ENCODE peak calls at places on chromosomes 5 and 9, in seven cellular contexts. K, H, Q, F, P, R and Y are unnamed samples.

GRCh38 chr9:76687861-76688374 is 76.3 kb upstream of the PCA3 start:
- DNase-seq in K (no peak), H (peak; percentile 73), Q (no peak), F (peak; percentile 69), P (no peak), R (no peak), Y (peak; percentile 91)

GRCh38 chr5:81142108-81142507 is 91.0 kb upstream of the CKMT2 start:
- DNase-seq in K (no peak), H (no peak), Q (no peak), F (no peak), P (no peak), R (no peak), Y (no peak)

GRCh38 chr5:71701409-71701808 is 17.7 kb upstream of the CARTPT start:
- DNase-seq in K (no peak), H (no peak), Q (no peak), F (no peak), P (no peak), R (no peak), Y (no peak)

GRCh38 chr9:93224591-93224990 is 40.7 kb downstream of the WNK2 start:
- DNase-seq in K (no peak), H (peak; percentile 99), Q (peak; percentile 49), F (no peak), P (no peak), R (no peak), Y (no peak)

GRCh38 chr5:135629164-135629563 is 50.4 kb upstream of the CXCL14 start:
- DNase-seq in K (no peak), H (no peak), Q (peak; percentile 41), F (no peak), P (no peak), R (no peak), Y (no peak)

GRCh38 chr5:140362875-140363630 is 3.1 kb downstream of the SLC4A9 start:
- DNase-seq in K (peak; percentile 68), H (peak; percentile 79), Q (peak; percentile 93), F (peak; percentile 46), P (no peak), R (peak; percentile 88), Y (peak; percentile 61)

GRCh38 chr9:93036887-93037475 is 21.5 kb upstream of the SUSD3 start:
- DNase-seq in K (no peak), H (no peak), Q (no peak), F (no peak), P (no peak), R (peak; percentile 33), Y (no peak)

GRCh38 chr9:21481470-21482057 is 549 bp downstream of the IFNE start:
- DNase-seq in K (no peak), H (no peak), Q (no peak), F (no peak), P (no peak), R (no peak), Y (peak; percentile 20)

GRCh38 chr5:6637022-6637421 is 3.8 kb downstream of the SRD5A1 start:
- DNase-seq in K (no peak), H (no peak), Q (no peak), F (no peak), P (no peak), R (no peak), Y (no peak)

GRCh38 chr9:138043061-138043410 is 165.5 kb downstream of the CACNA1B start:
- DNase-seq in K (no peak), H (no peak), Q (no peak), F (no peak), P (no peak), R (no peak), Y (no peak)

GRCh38 chr9:133125706-133126696 is 5.0 kb upstream of the RALGDS start:
- DNase-seq in K (no peak), H (no peak), Q (no peak), F (peak; percentile 60), P (no peak), R (no peak), Y (peak; percentile 92)

GRCh38 chr5:181190711-181191525 is 14.1 kb downstream of the TRIM7 start:
- DNase-seq in K (no peak), H (no peak), Q (no peak), F (no peak), P (no peak), R (peak; percentile 80), Y (no peak)

GRCh38 chr5:80070338-80071056 is 35.3 kb downstream of the THBS4 start:
- DNase-seq in K (no peak), H (no peak), Q (no peak), F (peak; percentile 41), P (no peak), R (no peak), Y (no peak)

GRCh38 chr5:80069251-80069650 is 34.1 kb downstream of the THBS4 start:
- DNase-seq in K (no peak), H (no peak), Q (no peak), F (no peak), P (no peak), R (no peak), Y (no peak)

GRCh38 chr5:80068775-80069174 is 33.6 kb downstream of the THBS4 start:
- DNase-seq in K (no peak), H (no peak), Q (no peak), F (no peak), P (no peak), R (no peak), Y (no peak)

GRCh38 chr5:80071510-80072021 is 36.4 kb downstream of the THBS4 start:
- DNase-seq in K (no peak), H (no peak), Q (no peak), F (no peak), P (no peak), R (no peak), Y (no peak)

DNA sequence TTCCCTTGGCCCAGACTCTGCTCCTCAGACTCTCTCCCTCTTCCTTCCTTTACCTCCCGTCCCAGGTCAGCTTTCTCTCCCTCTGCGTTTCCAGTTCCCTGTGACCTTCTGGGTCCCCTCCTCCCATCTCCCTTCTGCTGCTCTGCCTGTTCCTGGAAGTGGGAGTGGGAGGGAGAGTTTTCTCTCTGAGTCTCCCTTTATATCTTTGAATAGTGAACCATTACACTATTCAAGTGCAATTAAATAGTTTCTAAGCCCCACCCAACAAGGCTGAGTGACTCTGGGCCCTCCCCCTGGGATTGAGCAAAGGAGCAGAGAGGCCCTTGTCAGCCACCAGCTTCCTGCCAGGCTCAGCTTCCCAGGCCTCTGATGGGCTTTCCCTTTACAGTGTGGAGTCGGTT is 34.8 kb downstream of the THBS4 start:
- DNase-seq in K (no peak), H (no peak), Q (no peak), F (no peak), P (no peak), R (no peak), Y (no peak)
- H3K27ac ChIP-seq in K (peak overlapping the region; percentile 44), H (no peak overlapping the region), Q (no peak overlapping the region), F (no peak overlapping the region), P (no peak overlapping the region), R (no peak overlapping the region), Y (no peak overlapping the region)

GRCh38 chr5:150063638-150064037 is 22.7 kb downstream of the CSF1R start:
- DNase-seq in K (no peak), H (no peak), Q (no peak), F (no peak), P (no peak), R (no peak), Y (no peak)
- H3K27ac ChIP-seq in K (no peak overlapping the region), H (no peak overlapping the region), Q (no peak overlapping the region), F (no peak overlapping the region), P (no peak overlapping the region), R (no peak overlapping the region), Y (no peak overlapping the region)

DNA sequence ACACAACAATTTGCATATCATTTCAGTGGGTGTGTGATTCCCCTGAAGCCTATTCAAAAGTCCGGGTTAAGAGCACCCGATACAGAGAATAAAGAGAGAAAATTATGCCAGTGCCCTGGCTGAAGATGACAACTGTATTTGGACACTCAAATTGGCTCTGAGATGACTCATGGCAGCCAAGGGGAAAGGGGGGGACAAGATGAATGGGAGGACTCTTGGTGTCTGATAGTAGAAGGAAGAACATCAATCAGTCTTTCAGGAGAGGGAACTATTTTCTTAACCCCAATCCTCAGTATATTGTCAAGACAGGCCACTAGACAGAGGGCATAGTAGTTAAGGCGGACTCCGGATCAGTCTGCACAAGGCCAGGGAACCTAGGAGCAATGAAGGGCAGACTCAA is 6.1 kb downstream of the TMOD1 start:
- DNase-seq in K (no peak), H (no peak), Q (no peak), F (no peak), P (no peak), R (no peak), Y (no peak)
- H3K27ac ChIP-seq in K (no peak overlapping the region), H (no peak overlapping the region), Q (no peak overlapping the region), F (no peak overlapping the region), P (no peak overlapping the region), R (no peak overlapping the region), Y (no peak overlapping the region)

DNA sequence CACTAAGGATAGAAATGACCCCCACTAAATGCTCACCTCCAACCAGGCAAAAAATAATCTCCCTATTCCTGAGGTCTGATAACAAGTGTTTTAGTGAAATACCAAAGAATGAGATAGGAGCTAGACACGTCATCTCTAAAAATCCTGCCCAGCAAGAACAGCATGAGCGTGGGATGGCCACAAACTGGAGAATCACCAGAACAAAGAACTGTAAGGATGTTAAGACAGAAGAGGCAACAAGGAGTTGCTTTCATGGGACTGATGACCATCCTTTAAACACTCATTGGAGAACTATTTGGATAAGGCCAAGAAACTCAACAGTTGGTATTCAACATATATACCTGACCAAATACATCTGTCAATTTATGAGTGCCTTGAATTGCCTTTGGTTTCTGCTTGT is 113.7 kb downstream of the RASEF start:
- DNase-seq in K (no peak), H (no peak), Q (no peak), F (no peak), P (no peak), R (no peak), Y (no peak)
- H3K27ac ChIP-seq in K (no peak overlapping the region), H (no peak overlapping the region), Q (no peak overlapping the region), F (no peak overlapping the region), P (no peak overlapping the region), R (no peak overlapping the region), Y (no peak overlapping the region)

DNA sequence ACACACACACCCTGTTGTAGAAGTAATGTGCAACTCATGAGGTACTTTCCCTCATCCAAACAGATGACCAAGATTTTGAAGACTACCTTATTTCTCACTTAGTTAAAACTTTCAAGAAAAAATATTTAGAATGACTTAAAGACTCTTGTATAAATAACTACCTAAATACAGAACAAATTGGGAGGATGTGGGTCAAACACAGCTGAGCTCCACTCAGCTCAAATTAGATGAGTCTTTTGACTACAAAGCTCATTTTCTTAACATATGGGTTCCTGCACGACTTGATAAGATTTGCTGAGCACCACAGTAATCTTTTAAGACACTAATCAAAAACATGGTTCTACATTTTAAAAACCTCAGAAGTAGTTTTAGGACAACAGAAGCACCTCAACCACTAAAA is 8.9 kb downstream of the MTX3 start:
- DNase-seq in K (no peak), H (no peak), Q (no peak), F (no peak), P (no peak), R (no peak), Y (no peak)
- H3K27ac ChIP-seq in K (no peak overlapping the region), H (no peak overlapping the region), Q (no peak overlapping the region), F (no peak overlapping the region), P (no peak overlapping the region), R (no peak overlapping the region), Y (no peak overlapping the region)

GRCh38 chr5:36949593-36949992 is 73.0 kb downstream of the NIPBL start:
- DNase-seq in K (no peak), H (no peak), Q (no peak), F (no peak), P (no peak), R (no peak), Y (no peak)
- H3K27ac ChIP-seq in K (no peak overlapping the region), H (no peak overlapping the region), Q (no peak overlapping the region), F (no peak overlapping the region), P (no peak overlapping the region), R (no peak overlapping the region), Y (no peak overlapping the region)

GRCh38 chr5:32506251-32506661 is 61.7 kb upstream of the ZFR start:
- DNase-seq in K (no peak), H (no peak), Q (no peak), F (peak; percentile 17), P (no peak), R (no peak), Y (peak; percentile 86)
- H3K27ac ChIP-seq in K (peak overlapping the region; percentile 54), H (peak overlapping the region; percentile 99), Q (no peak overlapping the region), F (peak overlapping the region; percentile 79), P (peak overlapping the region; percentile 89), R (no peak overlapping the region), Y (peak overlapping the region; percentile 8)

GRCh38 chr5:167634432-167634831 is 657.0 kb upstream of the WWC1 start:
- DNase-seq in K (no peak), H (no peak), Q (no peak), F (peak; percentile 74), P (no peak), R (no peak), Y (no peak)
- H3K27ac ChIP-seq in K (no peak overlapping the region), H (no peak overlapping the region), Q (no peak overlapping the region), F (no peak overlapping the region), P (no peak overlapping the region), R (no peak overlapping the region), Y (no peak overlapping the region)